ENCODE peak calls at places on chromosome 17, in six cellular contexts. N is stomach, Q is BE2C, B is cardiac fibroblast, A is astrocyte of the cerebellum, P is neural progenitor cell. E is an unnamed sample.

GRCh38 chr17:82450357-82451106 is at the start of gene CYBC1:
- DNase-seq in B (peak), P (peak), A (peak), N (peak), Q (peak), E (peak)

GRCh38 chr17:65305778-65306177 is 168.6 kb downstream of the RGS9 start:
- DNase-seq in Q (no peak), N (no peak), B (no peak), P (no peak), A (no peak), E (no peak)

GRCh38 chr17:42929497-42929844 is 28.9 kb downstream of the G6PC1 start:
- DNase-seq in A (no peak), P (no peak), N (no peak), B (no peak), Q (no peak), E (no peak)

GRCh38 chr17:27878776-27879562 is 14.2 kb downstream of the LYRM9 start:
- DNase-seq in P (no peak), A (no peak), B (peak), N (no peak), Q (peak), E (no peak)

GRCh38 chr17:32258383-32259121 is 7.1 kb upstream of the RHBDL3 start:
- DNase-seq in B (no peak), A (no peak), N (no peak), P (peak), Q (no peak), E (no peak)

GRCh38 chr17:2954898-2955445 is 108.4 kb downstream of the OR1D5 start:
- DNase-seq in B (peak), Q (no peak), P (no peak), A (peak), N (peak), E (peak)

GRCh38 chr17:46832945-46833839 is 14.7 kb upstream of the WNT3 start:
- DNase-seq in B (peak), N (no peak), P (peak), Q (no peak), A (peak), E (peak)

GRCh38 chr17:72143245-72143644 is 22.4 kb downstream of the SOX9 start:
- DNase-seq in Q (no peak), N (no peak), B (no peak), A (no peak), P (no peak), E (no peak)

GRCh38 chr17:11372692-11373091 is 131.7 kb downstream of the SHISA6 start:
- DNase-seq in P (no peak), Q (no peak), A (no peak), B (no peak), N (no peak), E (no peak)

GRCh38 chr17:76671123-76671911 is 27.8 kb upstream of the ST6GALNAC1 start:
- DNase-seq in A (peak), N (peak), B (peak), P (peak), Q (peak), E (peak)

GRCh38 chr17:13004336-13004735 is 13.5 kb downstream of the ELAC2 start:
- DNase-seq in P (no peak), N (no peak), B (no peak), Q (no peak), A (no peak), E (no peak)

GRCh38 chr17:31491794-31492171 is 100.3 kb downstream of the RAB11FIP4 start:
- DNase-seq in Q (no peak), N (no peak), A (no peak), B (no peak), P (no peak), E (no peak)

GRCh38 chr17:15409721-15410247 is 57.6 kb downstream of the CDRT4 start:
- DNase-seq in P (no peak), N (no peak), B (peak), A (peak), Q (peak), E (peak)

GRCh38 chr17:72122002-72122310 is 1.1 kb downstream of the SOX9 start:
- DNase-seq in B (peak), A (no peak), Q (no peak), N (no peak), P (no peak), E (no peak)

GRCh38 chr17:78993981-78994671 is 14.4 kb upstream of the LGALS3BP start:
- DNase-seq in Q (no peak), P (no peak), A (no peak), B (no peak), N (peak), E (no peak)

GRCh38 chr17:77235370-77236080 is 94.8 kb downstream of the SEC14L1 start:
- DNase-seq in B (peak), P (no peak), N (no peak), A (peak), Q (no peak), E (peak)

GRCh38 chr17:8781784-8782575 is 17.2 kb downstream of the MFSD6L start:
- DNase-seq in A (no peak), Q (no peak), P (no peak), N (no peak), B (no peak), E (no peak)

GRCh38 chr17:77875051-77875780 is 83.3 kb upstream of the TNRC6C start:
- DNase-seq in B (peak), P (no peak), A (peak), Q (no peak), N (no peak), E (peak)

DNA sequence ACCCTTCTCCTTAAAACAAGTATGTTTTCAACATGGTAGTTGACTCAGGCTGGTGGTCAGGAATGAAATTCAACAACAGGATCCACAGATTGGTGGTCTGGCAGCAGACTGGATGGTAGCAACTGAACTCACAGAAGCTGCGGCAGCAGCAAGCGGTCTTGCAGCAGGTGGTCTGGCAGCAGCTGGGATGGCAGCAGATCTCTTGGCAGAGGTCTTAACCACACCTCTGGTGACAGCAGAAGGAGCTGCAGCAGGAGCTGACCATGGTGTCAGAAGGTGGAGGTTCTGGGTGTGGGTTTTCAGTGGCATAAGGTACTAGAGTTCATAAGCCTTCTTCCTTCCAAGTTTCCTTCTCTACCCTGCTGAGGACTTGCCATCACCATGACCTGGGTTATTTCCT is 2.2 kb upstream of the KRTAP4-1 start:
- DNase-seq in B (no peak), Q (no peak), A (peak), P (no peak), N (no peak), E (no peak)
- H3K4me3 ChIP-seq in B (no peak), Q (no peak), A (no peak), P (no peak), N (no peak), E (no peak)

DNA sequence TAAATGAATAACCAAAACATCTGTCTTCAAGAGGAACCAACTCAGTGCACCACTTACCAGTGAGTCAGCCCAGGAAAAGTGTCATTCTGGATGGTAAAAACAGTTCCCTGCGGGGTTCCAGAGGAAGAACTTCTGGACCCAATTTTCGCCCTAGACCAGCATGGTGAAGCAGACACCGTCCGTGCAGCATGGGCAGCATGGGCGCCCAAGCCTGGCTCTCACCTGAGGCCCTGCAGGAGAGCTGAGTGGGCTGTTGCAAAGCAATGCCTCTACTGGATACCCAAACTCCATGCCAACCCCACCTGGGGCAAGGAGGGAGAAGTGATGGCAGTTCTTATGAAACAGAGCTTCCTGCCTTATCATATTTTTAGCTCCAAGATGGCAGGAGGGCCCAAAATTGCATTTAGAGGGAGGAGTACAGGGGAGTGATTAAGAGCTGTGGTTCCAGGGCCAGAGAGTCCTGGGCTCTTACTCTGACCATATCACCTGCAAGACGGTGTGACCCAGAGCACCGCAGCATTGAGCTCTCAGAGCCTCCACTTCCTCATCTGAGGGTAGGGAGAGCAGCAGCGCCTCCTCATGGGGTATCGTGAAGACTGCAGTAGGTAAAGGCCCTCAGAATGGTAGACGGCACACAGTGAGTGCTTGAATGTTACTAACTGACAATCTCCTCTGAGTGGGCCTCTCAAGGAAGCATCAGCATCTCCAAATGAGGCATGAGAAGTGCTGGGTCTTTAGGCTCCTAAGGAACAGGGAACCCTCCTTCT is 16.6 kb upstream of the INPP5K start:
- DNase-seq in N (no peak), B (peak), P (peak), A (no peak), Q (peak), E (no peak)
- TF ChIP-seq CTCF in N (no peak), B (peak), P (peak), A (peak), Q (peak), E (peak)

GRCh38 chr17:17727111-17727659 is 45.9 kb downstream of the RAI1 start:
- DNase-seq in P (no peak), Q (no peak), B (no peak), A (no peak), N (no peak), E (no peak)
- H3K4me3 ChIP-seq in P (no peak), Q (no peak), B (no peak), A (no peak), N (no peak), E (no peak)

GRCh38 chr17:48541574-48542113 is 3.3 kb downstream of the HOXB2 start:
- DNase-seq in A (no peak), Q (no peak), B (peak), P (peak), N (no peak), E (no peak)
- TF ChIP-seq CTCF in A (no peak), Q (no peak), B (no peak), P (no peak), N (no peak), E (no peak)

GRCh38 chr17:39000021-39000601 is 32.9 kb upstream of the FBXO47 start:
- DNase-seq in P (no peak), A (no peak), Q (no peak), B (no peak), N (no peak), E (no peak)
- H3K4me3 ChIP-seq in P (no peak), A (no peak), Q (no peak), B (no peak), N (no peak), E (no peak)

GRCh38 chr17:74952431-74953128 is 16.9 kb downstream of the OTOP3 start:
- DNase-seq in Q (no peak), A (no peak), B (no peak), N (no peak), P (no peak), E (no peak)
- TF ChIP-seq CTCF in Q (no peak), A (no peak), B (no peak), N (no peak), P (no peak), E (no peak)

GRCh38 chr17:14407541-14407940 is 106.7 kb downstream of the HS3ST3B1 start:
- DNase-seq in N (no peak), Q (no peak), P (no peak), B (no peak), A (no peak), E (no peak)

GRCh38 chr17:14405189-14405588 is 104.3 kb downstream of the HS3ST3B1 start:
- DNase-seq in B (no peak), Q (no peak), A (no peak), P (no peak), N (no peak), E (no peak)

DNA sequence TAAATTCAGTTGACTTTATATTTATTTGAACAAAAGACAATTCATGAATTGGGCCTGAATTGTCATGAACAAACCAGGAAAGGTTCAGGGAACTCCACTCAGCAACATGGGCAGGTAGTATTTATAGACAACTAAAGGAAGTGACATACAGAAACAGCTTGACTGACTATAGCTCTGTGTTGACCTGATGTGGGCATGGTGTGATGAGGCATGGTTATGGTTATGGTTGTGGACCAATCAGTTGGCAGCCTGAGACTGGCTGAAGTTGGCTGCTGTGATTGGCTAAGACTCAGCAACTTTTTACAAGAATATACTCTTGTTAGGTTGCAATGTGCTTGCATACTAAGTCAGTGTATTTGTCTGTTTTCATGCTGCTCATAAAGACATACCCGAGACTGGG is 108.4 kb downstream of the HS3ST3B1 start:
- DNase-seq in A (no peak), Q (no peak), P (no peak), B (no peak), N (no peak), E (no peak)
- H3K4me3 ChIP-seq in A (no peak), Q (no peak), P (no peak), B (no peak), N (no peak), E (no peak)